ENCODE peak calls at places on chromosome 18, in five cellular contexts. R, N, V, U and H are unnamed samples.

GRCh38 chr18:64337673-64338072 is 188.8 kb upstream of the LINC00305 start:
- DNase-seq in R (no peak), N (no peak), V (no peak), U (no peak), H (no peak)

GRCh38 chr18:6484659-6485058 is 69.9 kb upstream of the L3MBTL4 start:
- DNase-seq in R (peak), N (no peak), V (no peak), U (no peak), H (no peak)

GRCh38 chr18:33706391-33706790 is 128.4 kb downstream of the ASXL3 start:
- DNase-seq in N (no peak), V (no peak), U (no peak), R (no peak), H (no peak)

GRCh38 chr18:57004366-57005121 is 142.3 kb upstream of the BOD1L2 start:
- DNase-seq in N (no peak), V (peak), U (no peak), R (peak), H (peak)

GRCh38 chr18:13629841-13630747 is 96.3 kb downstream of the FAM210A start:
- DNase-seq in U (no peak), N (peak), R (peak), V (peak), H (peak)

GRCh38 chr18:63567276-63567675 is 19.9 kb upstream of the SERPINB13 start:
- DNase-seq in U (no peak), N (no peak), R (no peak), V (no peak), H (no peak)

GRCh38 chr18:79954791-79955190 is 3.3 kb upstream of the SLC66A2 start:
- DNase-seq in V (no peak), R (no peak), U (no peak), N (no peak), H (no peak)

GRCh38 chr18:48022531-48023330 is 92.3 kb upstream of the SMAD2 start:
- DNase-seq in V (peak), R (peak), U (no peak), N (peak), H (peak)

GRCh38 chr18:70279470-70279869 is 9.4 kb upstream of the SOCS6 start:
- DNase-seq in U (no peak), R (no peak), V (no peak), N (no peak), H (no peak)

GRCh38 chr18:69787825-69788547 is 159.7 kb downstream of the CD226 start:
- DNase-seq in U (no peak), N (no peak), V (no peak), R (peak), H (peak)

GRCh38 chr18:10386956-10387355 is 67.5 kb upstream of the APCDD1 start:
- DNase-seq in U (no peak), N (no peak), R (no peak), V (no peak), H (no peak)

GRCh38 chr18:13289501-13290205 is 71.1 kb downstream of the LDLRAD4 start:
- DNase-seq in U (no peak), N (no peak), V (no peak), R (no peak), H (no peak)

GRCh38 chr18:12946549-12947354 is 1.1 kb upstream of the SEH1L start:
- DNase-seq in V (no peak), N (peak), U (no peak), R (peak), H (peak)

GRCh38 chr18:35983147-35983546 is 10.7 kb downstream of the RMP24 start:
- DNase-seq in R (no peak), U (no peak), N (no peak), V (no peak), H (no peak)

GRCh38 chr18:56702946-56703345 is 51.8 kb downstream of the WDR7 start:
- DNase-seq in N (peak), V (no peak), R (peak), U (no peak), H (peak)

GRCh38 chr18:70296289-70296688 is 7.4 kb downstream of the SOCS6 start:
- DNase-seq in R (peak), U (no peak), N (peak), V (no peak), H (peak)

GRCh38 chr18:79537758-79538157 is 141.8 kb upstream of the CTDP1 start:
- DNase-seq in V (no peak), N (no peak), U (no peak), R (no peak), H (no peak)

GRCh38 chr18:79732721-79733025 is 53.1 kb downstream of the CTDP1 start:
- DNase-seq in N (no peak), R (no peak), U (no peak), V (no peak), H (no peak)

GRCh38 chr18:40366521-40366920 is 1588.5 kb upstream of the PIK3C3 start:
- DNase-seq in N (no peak), V (no peak), U (no peak), R (no peak), H (no peak)

GRCh38 chr18:14086459-14087231 is 45.6 kb downstream of the ZNF519 start:
- DNase-seq in U (peak), N (peak), R (peak), V (no peak), H (peak)

GRCh38 chr18:41938445-41938844 is 16.6 kb upstream of the PIK3C3 start:
- DNase-seq in U (no peak), N (no peak), R (no peak), V (no peak), H (no peak)

GRCh38 chr18:3794537-3795348 is 344.8 kb downstream of the TGIF1 start:
- DNase-seq in U (no peak), V (no peak), R (no peak), N (peak), H (peak)
- TF ChIP-seq KDM1A in U (no peak), V (no peak), R (no peak), N (no peak), H (no peak)

GRCh38 chr18:67467188-67467587 is 49.3 kb downstream of the DSEL start:
- DNase-seq in U (no peak), N (no peak), V (no peak), R (no peak), H (no peak)

GRCh38 chr18:67468038-67468437 is 48.5 kb downstream of the DSEL start:
- DNase-seq in R (no peak), V (no peak), U (no peak), N (no peak), H (no peak)

GRCh38 chr18:67463829-67464228 is 52.7 kb downstream of the DSEL start:
- DNase-seq in R (no peak), U (no peak), N (no peak), V (no peak), H (peak)

GRCh38 chr18:67464499-67464898 is 52.0 kb downstream of the DSEL start:
- DNase-seq in U (no peak), R (no peak), N (no peak), V (no peak), H (no peak)
- TF ChIP-seq KDM1A in U (no peak), R (no peak), N (no peak), V (no peak), H (no peak)

GRCh38 chr18:26729439-26729838 is 136.1 kb downstream of the AQP4 start:
- DNase-seq in U (no peak), V (no peak), N (no peak), R (no peak), H (no peak)
- TF ChIP-seq KDM1A in U (no peak), V (no peak), N (no peak), R (no peak), H (no peak)

GRCh38 chr18:61551586-61551985 is 218.4 kb downstream of the CDH20 start:
- DNase-seq in N (peak), V (peak), U (peak), R (peak), H (peak)
- TF ChIP-seq KDM1A in N (no peak), V (no peak), U (no peak), R (no peak), H (no peak)

DNA sequence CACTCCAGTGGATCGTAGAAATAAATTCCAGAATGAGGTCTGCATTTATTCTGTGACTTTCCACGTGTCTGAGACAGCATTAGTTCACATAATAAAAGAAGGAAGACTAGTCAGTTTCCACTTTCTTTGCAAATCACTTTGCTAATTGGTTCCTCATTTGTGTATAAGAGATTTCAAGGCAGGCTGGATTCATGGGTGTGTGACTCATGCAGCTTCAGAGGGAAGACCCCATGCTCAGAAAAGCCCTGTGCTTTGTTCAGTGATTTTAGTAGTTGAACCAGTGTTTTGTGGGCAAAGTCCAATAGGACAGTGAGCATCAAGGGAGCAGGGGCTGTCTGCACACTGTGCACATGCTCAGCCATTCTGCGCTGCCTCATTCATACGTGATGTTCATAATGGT is 297.8 kb downstream of the DLGAP1 start:
- DNase-seq in V (peak), N (no peak), U (no peak), R (no peak), H (no peak)
- TF ChIP-seq KDM1A in V (no peak), N (no peak), U (no peak), R (no peak), H (no peak)

DNA sequence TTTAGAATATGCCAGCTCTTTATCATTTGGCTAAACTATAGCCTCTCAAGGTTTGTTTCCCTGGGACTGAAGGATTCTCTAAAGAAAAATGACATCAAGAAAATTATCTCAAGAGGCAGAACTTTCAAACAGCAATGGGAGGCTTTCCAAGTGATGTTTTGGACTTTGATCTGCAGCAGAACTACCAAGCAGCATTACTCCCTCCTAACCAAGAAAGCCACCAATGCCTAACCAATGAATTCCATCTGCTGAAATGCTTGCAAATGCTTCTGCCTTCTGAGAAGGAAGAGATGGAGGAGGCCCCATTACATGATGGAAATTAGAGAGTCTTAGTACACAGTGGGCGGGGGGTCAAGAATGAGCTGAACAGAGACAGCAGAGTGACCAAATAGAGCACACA is 95.1 kb upstream of the SLC35G4 start:
- DNase-seq in R (no peak), U (no peak), N (no peak), V (no peak), H (no peak)
- TF ChIP-seq KDM1A in R (no peak), U (no peak), N (no peak), V (no peak), H (no peak)

GRCh38 chr18:49955263-49955662 is 141.9 kb upstream of the ACAA2 start:
- DNase-seq in V (no peak), U (no peak), R (no peak), N (no peak), H (no peak)

GRCh38 chr18:49960376-49960775 is 147.0 kb upstream of the ACAA2 start:
- DNase-seq in N (no peak), V (no peak), R (no peak), U (no peak), H (no peak)

GRCh38 chr18:49961271-49961670 is 147.9 kb upstream of the ACAA2 start:
- DNase-seq in U (no peak), N (no peak), V (no peak), R (no peak), H (no peak)

GRCh38 chr18:49963217-49963616 is 149.9 kb upstream of the ACAA2 start:
- DNase-seq in N (no peak), R (no peak), V (no peak), U (no peak), H (no peak)

GRCh38 chr18:49959176-49959575 is 145.8 kb upstream of the ACAA2 start:
- DNase-seq in N (no peak), R (no peak), V (peak), U (no peak), H (no peak)
- TF ChIP-seq KDM1A in N (no peak), R (no peak), V (no peak), U (no peak), H (no peak)

DNA sequence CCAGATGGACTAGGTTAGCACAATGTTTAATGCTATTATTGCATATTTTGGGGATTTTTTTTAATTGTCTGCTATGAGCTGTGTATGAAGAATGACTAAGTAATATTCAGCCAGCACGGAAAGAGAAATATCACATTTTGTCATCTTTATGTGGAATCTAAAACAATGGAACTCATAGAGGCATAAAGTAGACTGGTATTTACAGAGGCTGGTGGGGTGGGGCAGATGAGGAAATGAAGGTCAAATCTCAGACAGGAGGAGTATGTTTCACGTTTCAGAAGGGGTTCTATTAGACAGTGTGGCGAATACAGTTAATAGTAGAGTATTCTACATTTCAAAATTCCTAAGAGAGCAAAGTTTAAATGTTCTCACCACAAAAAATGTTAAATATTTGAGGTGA is 4.7 kb downstream of the CDH19 start:
- DNase-seq in R (peak), U (no peak), V (no peak), N (no peak), H (peak)
- TF ChIP-seq KDM1A in R (no peak), U (no peak), V (no peak), N (no peak), H (no peak)

GRCh38 chr18:77147418-77147852 is 14.9 kb upstream of the MBP start:
- DNase-seq in V (no peak), N (no peak), R (no peak), U (no peak), H (no peak)
- TF ChIP-seq KDM1A in V (no peak), N (no peak), R (no peak), U (no peak), H (no peak)